ENCODE peak calls at places on chromosomes 7 and 10, in five cellular contexts. M, E, B, K and V are unnamed samples.

GRCh38 chr10:69451209-69451783 is at the start of gene TSPAN15:
- DNase-seq in B (peak), E (peak), K (peak), M (no peak), V (peak)

GRCh38 chr7:50264908-50265307 is 39.6 kb upstream of the IKZF1 start:
- DNase-seq in K (no peak), E (no peak), B (no peak), M (no peak), V (no peak)

GRCh38 chr10:29627201-29628105 is 7.3 kb downstream of the SVIL start:
- DNase-seq in M (no peak), E (no peak), B (no peak), K (peak), V (no peak)

GRCh38 chr10:86868353-86868752 is 89.1 kb downstream of the MMRN2 start:
- DNase-seq in E (no peak), M (no peak), K (no peak), B (no peak), V (no peak)

GRCh38 chr7:70631732-70632131 is 500.2 kb upstream of the GALNT17 start:
- DNase-seq in E (no peak), M (no peak), K (no peak), B (no peak), V (no peak)

GRCh38 chr10:121332829-121333765 is 265.1 kb downstream of the FGFR2 start:
- DNase-seq in M (no peak), K (no peak), B (no peak), E (no peak), V (no peak)

GRCh38 chr10:59234194-59234593 is 57.8 kb downstream of the PHYHIPL start:
- DNase-seq in K (no peak), B (no peak), E (no peak), M (no peak), V (no peak)

GRCh38 chr7:123198668-123199652 is 809 bp downstream of the SLC13A1 start:
- DNase-seq in E (no peak), K (no peak), M (no peak), B (no peak), V (no peak)